ENCODE peak calls at places on chromosomes 13 and 19, in six cellular contexts. I, B, F, E, S and D are unnamed samples.

GRCh38 chr13:100566543-100566942 is 22.0 kb downstream of the GGACT start:
- DNase-seq in I (no peak), B (no peak), F (no peak), E (no peak), S (no peak), D (no peak)

GRCh38 chr13:49627831-49628652 is at the start of gene ARL11:
- DNase-seq in I (peak; percentile 68), B (no peak), F (peak; percentile 45), E (peak; percentile 45), S (peak; percentile 85), D (peak; percentile 83)

GRCh38 chr19:6720369-6721112 is at the start of gene C3:
- DNase-seq in I (no peak), B (no peak), F (no peak), E (peak; percentile 53), S (peak; percentile 83), D (no peak)

GRCh38 chr19:5585461-5586299 is 17.9 kb upstream of the TINCR start:
- DNase-seq in I (peak; percentile 84), B (no peak), F (peak; percentile 50), E (no peak), S (no peak), D (peak; percentile 86)

GRCh38 chr19:13814550-13814949 is 19.3 kb downstream of the ZSWIM4 start:
- DNase-seq in I (no peak), B (no peak), F (no peak), E (no peak), S (no peak), D (no peak)

GRCh38 chr13:33445024-33445423 is 159.5 kb upstream of the STARD13 start:
- DNase-seq in I (no peak), B (no peak), F (no peak), E (no peak), S (no peak), D (no peak)

GRCh38 chr13:114148521-114148855 is 16.1 kb upstream of the RASA3 start:
- DNase-seq in I (peak; percentile 93), B (no peak), F (no peak), E (no peak), S (peak; percentile 51), D (peak; percentile 84)

GRCh38 chr19:17294051-17294891 is 9.0 kb downstream of the ABHD8 start:
- DNase-seq in I (peak; percentile 70), B (no peak), F (peak; percentile 63), E (no peak), S (peak; percentile 77), D (peak; percentile 53)

GRCh38 chr13:33392794-33393371 is 107.3 kb upstream of the STARD13 start:
- DNase-seq in I (no peak), B (no peak), F (no peak), E (no peak), S (no peak), D (no peak)

GRCh38 chr19:58562126-58563033 is 4.0 kb upstream of the UBE2M start:
- DNase-seq in I (peak; percentile 53), B (no peak), F (no peak), E (no peak), S (peak; percentile 78), D (peak; percentile 55)

GRCh38 chr13:44934724-44935123 is 54.5 kb downstream of the NUFIP1 start:
- DNase-seq in I (no peak), B (no peak), F (no peak), E (no peak), S (no peak), D (peak; percentile 31)

GRCh38 chr13:31073859-31074718 is 87.6 kb downstream of the HSPH1 start:
- DNase-seq in I (peak; percentile 58), B (no peak), F (no peak), E (no peak), S (no peak), D (peak; percentile 78)

GRCh38 chr13:40344270-40345148 is 321.9 kb downstream of the FOXO1 start:
- DNase-seq in I (no peak), B (no peak), F (no peak), E (no peak), S (no peak), D (no peak)

GRCh38 chr19:37999309-38000213 is 92.6 kb downstream of the SIPA1L3 start:
- DNase-seq in I (no peak), B (peak; percentile 92), F (peak; percentile 23), E (peak; percentile 43), S (no peak), D (no peak)

GRCh38 chr13:100306444-100306999 is 217.6 kb downstream of the PCCA start:
- DNase-seq in I (no peak), B (no peak), F (peak; percentile 5), E (no peak), S (no peak), D (no peak)

GRCh38 chr19:17405250-17406038 is at the start of gene BST2:
- DNase-seq in I (peak; percentile 72), B (no peak), F (no peak), E (peak; percentile 27), S (no peak), D (peak; percentile 95)

GRCh38 chr13:95438297-95438696 is 114.2 kb upstream of the CLDN10 start:
- DNase-seq in I (no peak), B (no peak), F (no peak), E (no peak), S (no peak), D (no peak)

GRCh38 chr13:20997301-20998061 is 63.9 kb downstream of the LATS2 start:
- DNase-seq in I (no peak), B (peak; percentile 88), F (no peak), E (no peak), S (no peak), D (no peak)

GRCh38 chr19:45505151-45505995 is 1.9 kb upstream of the VASP start:
- DNase-seq in I (no peak), B (no peak), F (no peak), E (no peak), S (no peak), D (no peak)

GRCh38 chr19:49776371-49776764 is 9.6 kb downstream of the AP2A1 start:
- DNase-seq in I (no peak), B (no peak), F (no peak), E (no peak), S (no peak), D (no peak)

GRCh38 chr19:39497850-39498261 is 891 bp upstream of the DLL3 start:
- DNase-seq in I (peak; percentile 41), B (no peak), F (peak; percentile 78), E (no peak), S (no peak), D (peak; percentile 71)

GRCh38 chr13:27174766-27175455 is 3.3 kb upstream of the USP12 start:
- DNase-seq in I (no peak), B (no peak), F (no peak), E (no peak), S (no peak), D (no peak)

GRCh38 chr13:27182844-27183497 is 11.4 kb upstream of the USP12 start:
- DNase-seq in I (no peak), B (no peak), F (no peak), E (no peak), S (no peak), D (no peak)

GRCh38 chr13:27182054-27182453 is 10.4 kb upstream of the USP12 start:
- DNase-seq in I (no peak), B (no peak), F (no peak), E (no peak), S (no peak), D (no peak)

GRCh38 chr13:27176772-27177171 is 5.2 kb upstream of the USP12 start:
- DNase-seq in I (no peak), B (no peak), F (no peak), E (no peak), S (no peak), D (peak; percentile 42)

GRCh38 chr13:27177852-27178251 is 6.2 kb upstream of the USP12 start:
- DNase-seq in I (no peak), B (no peak), F (no peak), E (no peak), S (no peak), D (peak; percentile 14)
- TF ChIP-seq CTCF in I (no peak), B (no peak), F (no peak), E (no peak), S (no peak), D (peak; percentile 26)

GRCh38 chr19:21677696-21678418 is 89.5 kb downstream of the ZNF100 start:
- DNase-seq in I (peak; percentile 42), B (no peak), F (no peak), E (no peak), S (no peak), D (no peak)
- TF ChIP-seq CTCF in I (no peak), B (no peak), F (no peak), E (no peak), S (no peak), D (peak; percentile 31)

GRCh38 chr13:80337706-80338105 is 3.2 kb downstream of the SPRY2 start:
- DNase-seq in I (no peak), B (no peak), F (no peak), E (no peak), S (no peak), D (no peak)

GRCh38 chr13:80336335-80336734 is 4.6 kb downstream of the SPRY2 start:
- DNase-seq in I (no peak), B (no peak), F (no peak), E (no peak), S (no peak), D (no peak)

GRCh38 chr13:80337011-80337688 is 3.8 kb downstream of the SPRY2 start:
- DNase-seq in I (no peak), B (no peak), F (peak; percentile 9), E (no peak), S (no peak), D (no peak)

GRCh38 chr13:80338781-80339577 is 1.9 kb downstream of the SPRY2 start:
- DNase-seq in I (peak; percentile 54), B (peak; percentile 56), F (peak; percentile 79), E (peak; percentile 55), S (peak; percentile 91), D (peak; percentile 56)

GRCh38 chr13:80334582-80335260 is 6.2 kb downstream of the SPRY2 start:
- DNase-seq in I (no peak), B (no peak), F (no peak), E (no peak), S (no peak), D (no peak)
- TF ChIP-seq CTCF in I (no peak), B (no peak), F (no peak), E (no peak), S (no peak), D (no peak)

GRCh38 chr13:59609421-59609820 is 554.3 kb downstream of the DIAPH3 start:
- DNase-seq in I (no peak), B (no peak), F (no peak), E (no peak), S (no peak), D (no peak)

GRCh38 chr13:59607780-59608233 is 555.9 kb downstream of the DIAPH3 start:
- DNase-seq in I (no peak), B (no peak), F (no peak), E (no peak), S (no peak), D (no peak)

GRCh38 chr13:59601993-59602392 is 561.7 kb downstream of the DIAPH3 start:
- DNase-seq in I (no peak), B (no peak), F (no peak), E (no peak), S (no peak), D (no peak)

GRCh38 chr13:59607172-59607571 is 556.6 kb downstream of the DIAPH3 start:
- DNase-seq in I (no peak), B (no peak), F (no peak), E (no peak), S (no peak), D (no peak)

DNA sequence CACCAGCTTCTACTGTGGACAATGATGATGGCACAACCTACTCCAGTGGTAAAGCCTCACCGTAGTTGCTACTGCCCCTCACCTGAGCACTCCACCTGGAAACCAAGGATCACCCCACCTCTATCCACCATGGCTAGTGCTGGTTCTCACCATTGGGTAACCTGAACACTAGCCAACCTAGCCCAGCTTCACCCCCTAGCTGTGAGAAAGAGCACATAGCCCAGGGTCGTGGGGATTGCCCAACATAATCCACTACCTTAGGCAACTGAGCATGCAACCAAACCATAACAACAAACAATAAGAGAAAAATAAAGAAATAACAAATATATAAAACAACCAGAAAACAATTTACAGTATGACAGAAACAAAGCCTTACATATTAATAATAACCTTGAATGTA is 560.1 kb downstream of the DIAPH3 start:
- DNase-seq in I (no peak), B (no peak), F (no peak), E (no peak), S (no peak), D (no peak)
- TF ChIP-seq CTCF in I (no peak), B (no peak), F (no peak), E (no peak), S (no peak), D (no peak)